ENCODE peak calls at places on chromosomes 5 and 9, in four cellular contexts. One of them, this sample, is unnamed.

GRCh38 chr9:93112116-93112863 is 16.3 kb downstream of the CARD19 start:
- DNase-seq in CD4-positive, alpha-beta T cell: no peak
- DNase-seq in stomach: no peak
- DNase-seq in spleen: peak; percentile 86
- DNase-seq in this sample: no peak

GRCh38 chr5:178326054-178326715 is 93.6 kb upstream of the PHYKPL start:
- DNase-seq in CD4-positive, alpha-beta T cell: no peak
- DNase-seq in stomach: no peak
- DNase-seq in spleen: peak; percentile 10
- DNase-seq in this sample: no peak

GRCh38 chr5:75405296-75405695 is 68.3 kb downstream of the HMGCR start:
- DNase-seq in CD4-positive, alpha-beta T cell: no peak
- DNase-seq in stomach: no peak
- DNase-seq in spleen: no peak
- DNase-seq in this sample: no peak

GRCh38 chr5:9380108-9380507 is 165.8 kb downstream of the SEMA5A start:
- DNase-seq in CD4-positive, alpha-beta T cell: no peak
- DNase-seq in stomach: no peak
- DNase-seq in spleen: no peak
- DNase-seq in this sample: no peak

GRCh38 chr5:102910240-102911226 is 155.4 kb downstream of the PAM start:
- DNase-seq in CD4-positive, alpha-beta T cell: no peak
- DNase-seq in stomach: no peak
- DNase-seq in spleen: no peak
- DNase-seq in this sample: no peak

GRCh38 chr5:140764177-140765020 is 21.5 kb upstream of the PCDHA1 start:
- DNase-seq in CD4-positive, alpha-beta T cell: no peak
- DNase-seq in stomach: no peak
- DNase-seq in spleen: no peak
- DNase-seq in this sample: no peak

GRCh38 chr9:75692309-75692708 is 198.2 kb upstream of the PCSK5 start:
- DNase-seq in CD4-positive, alpha-beta T cell: no peak
- DNase-seq in stomach: no peak
- DNase-seq in spleen: no peak
- DNase-seq in this sample: no peak

GRCh38 chr5:181223729-181224389 is 778 bp downstream of the TRIM41 start:
- DNase-seq in CD4-positive, alpha-beta T cell: no peak
- DNase-seq in stomach: peak; percentile 34
- DNase-seq in spleen: no peak
- DNase-seq in this sample: no peak

GRCh38 chr5:143506881-143507552 is 103.5 kb upstream of the NR3C1 start:
- DNase-seq in CD4-positive, alpha-beta T cell: no peak
- DNase-seq in stomach: no peak
- DNase-seq in spleen: no peak
- DNase-seq in this sample: no peak

GRCh38 chr5:59709346-59709821 is 184.1 kb downstream of the PDE4D start:
- DNase-seq in CD4-positive, alpha-beta T cell: no peak
- DNase-seq in stomach: no peak
- DNase-seq in spleen: no peak
- DNase-seq in this sample: no peak

GRCh38 chr5:137114529-137114928 is 384.6 kb downstream of the SPOCK1 start:
- DNase-seq in CD4-positive, alpha-beta T cell: no peak
- DNase-seq in stomach: no peak
- DNase-seq in spleen: no peak
- DNase-seq in this sample: no peak

GRCh38 chr9:4177970-4178758 is 121.7 kb downstream of the GLIS3 start:
- DNase-seq in CD4-positive, alpha-beta T cell: no peak
- DNase-seq in stomach: no peak
- DNase-seq in spleen: no peak
- DNase-seq in this sample: no peak

DNA sequence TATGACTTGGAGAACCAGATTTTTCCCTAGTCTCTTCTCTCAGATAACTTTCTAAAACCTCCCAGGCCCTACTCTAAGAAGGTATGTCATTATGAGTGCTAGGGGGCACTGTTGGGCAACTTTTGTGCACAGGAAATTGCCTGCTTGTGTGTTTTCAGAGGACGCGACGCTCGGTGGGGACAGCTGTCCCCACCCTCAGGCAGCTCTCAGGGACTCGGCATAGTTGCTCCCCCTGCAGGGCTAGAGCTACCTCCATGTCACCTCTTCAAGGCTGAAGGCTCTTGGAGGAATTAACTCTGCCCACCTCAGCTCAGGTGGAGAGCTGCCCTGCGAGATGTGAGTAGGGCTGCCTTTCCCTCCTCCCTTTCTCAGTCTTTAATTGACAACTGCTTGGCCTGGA is 10.2 kb upstream of the TIFAB start:
- DNase-seq in CD4-positive, alpha-beta T cell: peak; percentile 38
- DNase-seq in stomach: peak; percentile 52
- DNase-seq in spleen: peak; percentile 61
- DNase-seq in this sample: no peak
- H3K27ac ChIP-seq in CD4-positive, alpha-beta T cell: no peak overlapping the region
- H3K27ac ChIP-seq in stomach: no peak overlapping the region
- H3K27ac ChIP-seq in spleen: no peak overlapping the region
- H3K27ac ChIP-seq in this sample: no peak overlapping the region

DNA sequence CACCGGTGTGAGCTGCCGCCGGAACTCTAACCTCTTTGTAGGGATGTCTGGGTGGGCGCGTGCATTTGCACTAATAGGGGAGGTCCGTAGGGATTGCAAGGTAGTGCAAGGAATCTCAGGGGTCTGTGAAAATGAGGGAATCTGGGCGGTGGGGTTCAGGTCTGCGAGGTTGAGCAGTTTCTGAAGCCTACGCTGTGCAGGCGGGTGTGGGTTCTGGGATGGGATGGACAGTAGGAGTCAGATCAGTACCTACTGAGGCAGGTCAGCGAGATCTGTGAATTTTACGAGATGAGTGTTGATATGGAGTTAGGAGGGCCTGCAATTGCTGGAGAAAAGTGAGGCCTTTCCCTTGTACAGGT is 856 bp upstream of the ATOSB start:
- DNase-seq in CD4-positive, alpha-beta T cell: no peak
- DNase-seq in stomach: no peak
- DNase-seq in spleen: no peak
- DNase-seq in this sample: no peak
- H3K27ac ChIP-seq in CD4-positive, alpha-beta T cell: peak overlapping the region; percentile 81
- H3K27ac ChIP-seq in stomach: peak overlapping the region; percentile 92
- H3K27ac ChIP-seq in spleen: peak overlapping the region; percentile 89
- H3K27ac ChIP-seq in this sample: peak overlapping the region; percentile 74

DNA sequence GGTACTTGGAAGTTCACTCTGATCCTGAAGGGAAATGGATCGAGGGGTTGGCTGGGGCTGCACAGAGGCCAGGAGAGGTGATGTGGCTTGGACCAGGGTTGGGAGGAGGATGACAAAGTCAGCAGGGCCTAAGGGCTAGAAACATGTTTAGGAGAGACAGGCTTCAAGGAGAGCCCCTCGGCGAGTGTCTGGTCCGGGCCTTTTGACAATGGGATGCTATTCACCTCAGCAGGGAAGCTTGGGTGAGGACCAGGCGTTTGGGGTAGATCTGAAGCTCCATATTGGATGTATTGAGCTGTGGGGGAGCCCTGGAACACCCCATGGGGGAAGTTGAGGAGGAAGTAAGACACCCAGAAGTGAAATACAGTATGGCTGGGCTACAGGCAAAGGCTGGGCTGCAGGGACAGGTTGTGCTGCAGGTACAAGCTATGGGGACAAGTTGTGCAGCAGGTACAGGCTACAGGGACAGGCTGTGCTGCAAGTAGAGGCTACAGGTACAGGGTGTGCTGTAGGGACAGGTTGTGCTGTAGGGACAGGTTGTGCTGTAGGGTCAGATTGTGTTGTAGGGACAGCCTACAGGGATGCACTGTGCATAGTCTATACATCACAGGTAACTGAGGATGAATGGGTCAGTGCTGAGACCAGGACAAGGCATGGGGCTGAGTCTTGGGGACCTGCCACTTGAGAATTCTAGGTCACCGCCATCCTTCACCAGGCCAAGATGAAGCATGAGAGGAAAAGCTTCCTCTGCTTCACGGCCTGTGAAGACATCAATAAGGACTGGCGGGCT is 22.7 kb upstream of the FIBCD1 start:
- DNase-seq in CD4-positive, alpha-beta T cell: no peak
- DNase-seq in stomach: no peak
- DNase-seq in spleen: no peak
- DNase-seq in this sample: no peak
- H3K27ac ChIP-seq in CD4-positive, alpha-beta T cell: no peak overlapping the region
- H3K27ac ChIP-seq in stomach: no peak overlapping the region
- H3K27ac ChIP-seq in spleen: no peak overlapping the region
- H3K27ac ChIP-seq in this sample: no peak overlapping the region

GRCh38 chr5:147913786-147914185 is 7.4 kb upstream of the C5orf46 start:
- DNase-seq in CD4-positive, alpha-beta T cell: no peak
- DNase-seq in stomach: no peak
- DNase-seq in spleen: no peak
- DNase-seq in this sample: no peak

GRCh38 chr5:147906326-147907095 is at the start of gene C5orf46:
- DNase-seq in CD4-positive, alpha-beta T cell: no peak
- DNase-seq in stomach: no peak
- DNase-seq in spleen: no peak
- DNase-seq in this sample: no peak

GRCh38 chr5:147911427-147911826 is 5.1 kb upstream of the C5orf46 start:
- DNase-seq in CD4-positive, alpha-beta T cell: no peak
- DNase-seq in stomach: peak; percentile 91
- DNase-seq in spleen: no peak
- DNase-seq in this sample: no peak

GRCh38 chr5:147912015-147912414 is 5.7 kb upstream of the C5orf46 start:
- DNase-seq in CD4-positive, alpha-beta T cell: no peak
- DNase-seq in stomach: no peak
- DNase-seq in spleen: no peak
- DNase-seq in this sample: no peak
- H3K27ac ChIP-seq in CD4-positive, alpha-beta T cell: no peak overlapping the region
- H3K27ac ChIP-seq in stomach: peak overlapping the region; percentile 29
- H3K27ac ChIP-seq in spleen: no peak overlapping the region
- H3K27ac ChIP-seq in this sample: no peak overlapping the region

GRCh38 chr9:124394596-124394995 is 20.6 kb downstream of the PSMB7 start:
- DNase-seq in CD4-positive, alpha-beta T cell: no peak
- DNase-seq in stomach: no peak
- DNase-seq in spleen: no peak
- DNase-seq in this sample: no peak
- H3K27ac ChIP-seq in CD4-positive, alpha-beta T cell: no peak overlapping the region
- H3K27ac ChIP-seq in stomach: no peak overlapping the region
- H3K27ac ChIP-seq in spleen: peak overlapping the region; percentile 32
- H3K27ac ChIP-seq in this sample: no peak overlapping the region

GRCh38 chr9:135473972-135474543 is 5.5 kb upstream of the PPP1R26 start:
- DNase-seq in CD4-positive, alpha-beta T cell: no peak
- DNase-seq in stomach: no peak
- DNase-seq in spleen: no peak
- DNase-seq in this sample: no peak

GRCh38 chr9:135476561-135476960 is 3.0 kb upstream of the PPP1R26 start:
- DNase-seq in CD4-positive, alpha-beta T cell: no peak
- DNase-seq in stomach: no peak
- DNase-seq in spleen: no peak
- DNase-seq in this sample: no peak

GRCh38 chr9:135474915-135475314 is 4.7 kb upstream of the PPP1R26 start:
- DNase-seq in CD4-positive, alpha-beta T cell: no peak
- DNase-seq in stomach: peak; percentile 40
- DNase-seq in spleen: no peak
- DNase-seq in this sample: no peak

GRCh38 chr9:135468866-135469521 is 10.6 kb upstream of the PPP1R26 start:
- DNase-seq in CD4-positive, alpha-beta T cell: peak; percentile 27
- DNase-seq in stomach: no peak
- DNase-seq in spleen: no peak
- DNase-seq in this sample: no peak

GRCh38 chr9:135471751-135472640 is 7.6 kb upstream of the PPP1R26 start:
- DNase-seq in CD4-positive, alpha-beta T cell: no peak
- DNase-seq in stomach: no peak
- DNase-seq in spleen: peak; percentile 28
- DNase-seq in this sample: no peak
- H3K27ac ChIP-seq in CD4-positive, alpha-beta T cell: no peak overlapping the region
- H3K27ac ChIP-seq in stomach: no peak overlapping the region
- H3K27ac ChIP-seq in spleen: no peak overlapping the region
- H3K27ac ChIP-seq in this sample: no peak overlapping the region

GRCh38 chr9:91187311-91187964 is 174.3 kb downstream of the AUH start:
- DNase-seq in CD4-positive, alpha-beta T cell: no peak
- DNase-seq in stomach: peak; percentile 10
- DNase-seq in spleen: no peak
- DNase-seq in this sample: no peak
- H3K27ac ChIP-seq in CD4-positive, alpha-beta T cell: no peak overlapping the region
- H3K27ac ChIP-seq in stomach: no peak overlapping the region
- H3K27ac ChIP-seq in spleen: no peak overlapping the region
- H3K27ac ChIP-seq in this sample: no peak overlapping the region

GRCh38 chr5:65928341-65928752 is 2.0 kb downstream of the ERBIN start:
- DNase-seq in CD4-positive, alpha-beta T cell: no peak
- DNase-seq in stomach: no peak
- DNase-seq in spleen: no peak
- DNase-seq in this sample: no peak

GRCh38 chr5:65932676-65933075 is 6.3 kb downstream of the ERBIN start:
- DNase-seq in CD4-positive, alpha-beta T cell: no peak
- DNase-seq in stomach: no peak
- DNase-seq in spleen: no peak
- DNase-seq in this sample: no peak

GRCh38 chr5:65938256-65938655 is 11.9 kb downstream of the ERBIN start:
- DNase-seq in CD4-positive, alpha-beta T cell: no peak
- DNase-seq in stomach: no peak
- DNase-seq in spleen: no peak
- DNase-seq in this sample: no peak

GRCh38 chr5:65928860-65929259 is 2.5 kb downstream of the ERBIN start:
- DNase-seq in CD4-positive, alpha-beta T cell: no peak
- DNase-seq in stomach: no peak
- DNase-seq in spleen: no peak
- DNase-seq in this sample: no peak

GRCh38 chr5:65933295-65933694 is 6.9 kb downstream of the ERBIN start:
- DNase-seq in CD4-positive, alpha-beta T cell: no peak
- DNase-seq in stomach: no peak
- DNase-seq in spleen: no peak
- DNase-seq in this sample: no peak
- H3K27ac ChIP-seq in CD4-positive, alpha-beta T cell: no peak overlapping the region
- H3K27ac ChIP-seq in stomach: no peak overlapping the region
- H3K27ac ChIP-seq in spleen: no peak overlapping the region
- H3K27ac ChIP-seq in this sample: no peak overlapping the region

This sample was measured in substantia nigra.